ENCODE peak calls at places on chromosomes 11 and 22, in nine cellular contexts. P, Y, C, Z, T, H, E, V and M are unnamed samples.

GRCh38 chr11:123100378-123101085 is 38.6 kb upstream of the HSPA8 start:
- DNase-seq in P (no peak), Z (peak; percentile 26), Y (no peak), E (no peak), V (peak; percentile 35), T (no peak), H (no peak), C (no peak), M (no peak)

GRCh38 chr22:30234786-30235470 is 11.6 kb downstream of the LIF start:
- DNase-seq in H (no peak), E (no peak), V (no peak), Y (no peak), Z (peak; percentile 97), T (no peak), C (no peak), P (peak; percentile 93), M (peak; percentile 99)

GRCh38 chr11:64814712-64815187 is 4.4 kb upstream of the MEN1 start:
- DNase-seq in Y (peak; percentile 95), C (no peak), E (no peak), H (no peak), Z (no peak), V (no peak), P (no peak), T (no peak), M (no peak)

GRCh38 chr22:24331468-24332440 is 61.1 kb downstream of the SPECC1L start:
- DNase-seq in V (no peak), Z (peak; percentile 63), H (no peak), T (no peak), C (no peak), Y (no peak), P (no peak), E (no peak), M (peak; percentile 17)

GRCh38 chr11:116972692-116973091 is 125.5 kb downstream of the SIK3 start:
- DNase-seq in C (no peak), V (no peak), P (no peak), H (no peak), Z (no peak), T (no peak), E (no peak), Y (no peak), M (no peak)

GRCh38 chr11:61189933-61190332 is 13.4 kb upstream of the PGA3 start:
- DNase-seq in E (no peak), P (no peak), V (no peak), Y (no peak), C (no peak), Z (no peak), H (no peak), T (no peak), M (no peak)

GRCh38 chr11:133531450-133531849 is 851 bp downstream of the OPCML start:
- DNase-seq in H (no peak), Y (no peak), V (no peak), C (no peak), E (no peak), T (no peak), P (no peak), Z (no peak), M (no peak)

GRCh38 chr11:34405079-34405858 is 33.5 kb upstream of the CAT start:
- DNase-seq in V (no peak), E (no peak), Y (peak; percentile 57), P (no peak), H (no peak), T (no peak), C (no peak), Z (peak; percentile 11), M (peak; percentile 8)

GRCh38 chr11:78420255-78420764 is 2.7 kb upstream of the GAB2 start:
- DNase-seq in Y (peak; percentile 63), C (peak; percentile 22), E (peak; percentile 72), Z (peak; percentile 92), H (peak; percentile 72), V (peak; percentile 72), T (peak; percentile 68), P (peak; percentile 60), M (peak; percentile 95)